ENCODE peak calls at places on chromosome 12, in eight cellular contexts. T, J, K, M, Z, A, X and S are unnamed samples.

GRCh38 chr12:75560167-75560566 is 48.8 kb upstream of the KRR1 start:
- DNase-seq in T (no peak), J (no peak), K (no peak), M (no peak), Z (peak; percentile 27), A (no peak), X (no peak), S (no peak)

GRCh38 chr12:122991623-122992275 is 11.3 kb downstream of the ARL6IP4 start:
- DNase-seq in T (no peak), J (peak; percentile 50), K (no peak), M (no peak), Z (no peak), A (no peak), X (no peak), S (no peak)

GRCh38 chr12:71551529-71551928 is 111.9 kb downstream of the LGR5 start:
- DNase-seq in T (no peak), J (no peak), K (no peak), M (peak; percentile 11), Z (no peak), A (no peak), X (no peak), S (no peak)

GRCh38 chr12:123971770-123972447 is 722 bp downstream of the CCDC92 start:
- DNase-seq in T (peak; percentile 19), J (peak; percentile 65), K (peak; percentile 14), M (no peak), Z (peak; percentile 94), A (peak; percentile 40), X (no peak), S (no peak)

GRCh38 chr12:19131020-19131431 is 1.5 kb downstream of the PLEKHA5 start:
- DNase-seq in T (no peak), J (no peak), K (no peak), M (no peak), Z (peak; percentile 79), A (no peak), X (peak; percentile 1), S (peak; percentile 58)

GRCh38 chr12:68622250-68622649 is 11.6 kb downstream of the RAP1B start:
- DNase-seq in T (no peak), J (no peak), K (no peak), M (no peak), Z (no peak), A (no peak), X (no peak), S (no peak)

GRCh38 chr12:99108924-99109323 is 463.8 kb downstream of the APAF1 start:
- DNase-seq in T (no peak), J (no peak), K (no peak), M (no peak), Z (no peak), A (no peak), X (no peak), S (no peak)

GRCh38 chr12:105504286-105504685 is 173.8 kb downstream of the C12orf75 start:
- DNase-seq in T (no peak), J (no peak), K (no peak), M (no peak), Z (peak; percentile 30), A (no peak), X (no peak), S (no peak)